ENCODE peak calls at places on chromosomes 1 and 21, in six cellular contexts. E is hepatic stellate cell, L is epithelial cell of esophagus, W is globus pallidus, Y is caudate nucleus, K is brain microvascular endothelial cell. J is an unnamed sample.

GRCh38 chr1:31984419-31985347 is 29.0 kb upstream of the KHDRBS1 start:
- DNase-seq in E (no peak), L (peak), W (no peak), Y (no peak), K (peak), J (no peak)

GRCh38 chr1:101697057-101697456 is 299.7 kb downstream of the OLFM3 start:
- DNase-seq in E (no peak), L (no peak), W (no peak), Y (no peak), K (no peak), J (no peak)

GRCh38 chr1:154987326-154987725 is 4.2 kb downstream of the FLAD1 start:
- DNase-seq in E (no peak), L (no peak), W (no peak), Y (no peak), K (no peak), J (no peak)

GRCh38 chr1:15573477-15573876 is 11.4 kb downstream of the AGMAT start:
- DNase-seq in E (no peak), L (peak), W (no peak), Y (no peak), K (peak), J (no peak)

GRCh38 chr1:68178821-68179490 is 53.4 kb downstream of the WLS start:
- DNase-seq in E (no peak), L (peak), W (no peak), Y (no peak), K (peak), J (no peak)

GRCh38 chr1:221667504-221667903 is 74.4 kb downstream of the DUSP10 start:
- DNase-seq in E (peak), L (peak), W (no peak), Y (no peak), K (peak), J (no peak)

GRCh38 chr1:169086603-169087455 is 19.7 kb upstream of the ATP1B1 start:
- DNase-seq in E (no peak), L (no peak), W (peak), Y (no peak), K (peak), J (no peak)

GRCh38 chr21:39137248-39138186 is 45.7 kb downstream of the PSMG1 start:
- DNase-seq in E (no peak), L (peak), W (no peak), Y (no peak), K (peak), J (peak)

GRCh38 chr1:28886731-28887417 is 27.5 kb upstream of the EPB41 start:
- DNase-seq in E (peak), L (peak), W (peak), Y (no peak), K (peak), J (peak)

GRCh38 chr1:207672525-207673130 is 27.7 kb downstream of the CR1L start:
- DNase-seq in E (peak), L (peak), W (peak), Y (peak), K (peak), J (no peak)

GRCh38 chr1:2381741-2382620 is 9.4 kb downstream of the MORN1 start:
- DNase-seq in E (peak), L (peak), W (peak), Y (no peak), K (peak), J (peak)

GRCh38 chr1:111476761-111477309 is 3.1 kb downstream of the C1orf162 start:
- DNase-seq in E (no peak), L (no peak), W (no peak), Y (no peak), K (no peak), J (no peak)

GRCh38 chr1:3548156-3548893 is 63.0 kb downstream of the MEGF6 start:
- DNase-seq in E (peak), L (no peak), W (no peak), Y (no peak), K (peak), J (no peak)

GRCh38 chr1:165828581-165829329 is 1.3 kb downstream of the UCK2 start:
- DNase-seq in E (peak), L (peak), W (peak), Y (no peak), K (peak), J (peak)

J was measured in nephron progenitor cell.